ENCODE peak calls at places on chromosomes 2 and 18, in six cellular contexts. One of them, this sample, is unnamed.

GRCh38 chr2:65059071-65059470 is 2.9 kb downstream of the CEP68 start:
- DNase-seq in NCI-H1436 treated with DMSO at 0.1 percent for 48 hours: no peak
- DNase-seq in NCI-H345: no peak
- DNase-seq in neural crest cell: no peak
- DNase-seq in LoVo: no peak
- DNase-seq in NCI-H1092 treated with DMSO at 0.1 percent for 48 hours: no peak
- DNase-seq in this sample: no peak

GRCh38 chr18:62327977-62328376 is 2.9 kb downstream of the TNFRSF11A start:
- DNase-seq in neural crest cell: no peak
- DNase-seq in LoVo: no peak
- DNase-seq in NCI-H345: no peak
- DNase-seq in NCI-H1436 treated with DMSO at 0.1 percent for 48 hours: no peak
- DNase-seq in NCI-H1092 treated with DMSO at 0.1 percent for 48 hours: no peak
- DNase-seq in this sample: no peak

GRCh38 chr2:147934881-147935280 is 85.7 kb downstream of the ORC4 start:
- DNase-seq in NCI-H1092 treated with DMSO at 0.1 percent for 48 hours: no peak
- DNase-seq in NCI-H345: no peak
- DNase-seq in LoVo: no peak
- DNase-seq in neural crest cell: no peak
- DNase-seq in NCI-H1436 treated with DMSO at 0.1 percent for 48 hours: no peak
- DNase-seq in this sample: no peak

GRCh38 chr2:98455494-98455976 is 10.9 kb downstream of the INPP4A start:
- DNase-seq in NCI-H1436 treated with DMSO at 0.1 percent for 48 hours: no peak
- DNase-seq in NCI-H345: no peak
- DNase-seq in NCI-H1092 treated with DMSO at 0.1 percent for 48 hours: no peak
- DNase-seq in LoVo: no peak
- DNase-seq in neural crest cell: no peak
- DNase-seq in this sample: no peak

GRCh38 chr2:218618102-218618860 is 10.6 kb downstream of the PLCD4 start:
- DNase-seq in NCI-H1092 treated with DMSO at 0.1 percent for 48 hours: no peak
- DNase-seq in NCI-H1436 treated with DMSO at 0.1 percent for 48 hours: no peak
- DNase-seq in neural crest cell: no peak
- DNase-seq in NCI-H345: no peak
- DNase-seq in LoVo: no peak
- DNase-seq in this sample: no peak

GRCh38 chr2:393711-394696 is 106.1 kb upstream of the ALKAL2 start:
- DNase-seq in NCI-H1436 treated with DMSO at 0.1 percent for 48 hours: no peak
- DNase-seq in NCI-H345: peak
- DNase-seq in LoVo: peak
- DNase-seq in neural crest cell: peak
- DNase-seq in NCI-H1092 treated with DMSO at 0.1 percent for 48 hours: peak
- DNase-seq in this sample: no peak

GRCh38 chr18:31490387-31490786 is 7.6 kb upstream of the DSG2 start:
- DNase-seq in NCI-H1092 treated with DMSO at 0.1 percent for 48 hours: no peak
- DNase-seq in NCI-H1436 treated with DMSO at 0.1 percent for 48 hours: no peak
- DNase-seq in NCI-H345: no peak
- DNase-seq in LoVo: peak
- DNase-seq in neural crest cell: no peak
- DNase-seq in this sample: no peak

GRCh38 chr2:206423147-206423546 is 20.2 kb upstream of the ADAM23 start:
- DNase-seq in LoVo: no peak
- DNase-seq in NCI-H1436 treated with DMSO at 0.1 percent for 48 hours: no peak
- DNase-seq in neural crest cell: no peak
- DNase-seq in NCI-H345: no peak
- DNase-seq in NCI-H1092 treated with DMSO at 0.1 percent for 48 hours: no peak
- DNase-seq in this sample: no peak

GRCh38 chr2:212227755-212228154 is 310.8 kb downstream of the ERBB4 start:
- DNase-seq in neural crest cell: no peak
- DNase-seq in NCI-H1092 treated with DMSO at 0.1 percent for 48 hours: peak
- DNase-seq in NCI-H345: peak
- DNase-seq in LoVo: peak
- DNase-seq in NCI-H1436 treated with DMSO at 0.1 percent for 48 hours: peak
- DNase-seq in this sample: no peak

GRCh38 chr2:54858021-54858681 is 134.7 kb downstream of the EML6 start:
- DNase-seq in neural crest cell: no peak
- DNase-seq in NCI-H1092 treated with DMSO at 0.1 percent for 48 hours: no peak
- DNase-seq in NCI-H1436 treated with DMSO at 0.1 percent for 48 hours: no peak
- DNase-seq in LoVo: no peak
- DNase-seq in NCI-H345: no peak
- DNase-seq in this sample: no peak

GRCh38 chr2:236932711-236933300 is 152.9 kb upstream of the COPS8 start:
- DNase-seq in NCI-H1092 treated with DMSO at 0.1 percent for 48 hours: no peak
- DNase-seq in NCI-H345: no peak
- DNase-seq in LoVo: no peak
- DNase-seq in NCI-H1436 treated with DMSO at 0.1 percent for 48 hours: no peak
- DNase-seq in neural crest cell: no peak
- DNase-seq in this sample: no peak

GRCh38 chr2:159811232-159811631 is 13.2 kb upstream of the CD302 start:
- DNase-seq in NCI-H345: no peak
- DNase-seq in NCI-H1436 treated with DMSO at 0.1 percent for 48 hours: no peak
- DNase-seq in LoVo: no peak
- DNase-seq in NCI-H1092 treated with DMSO at 0.1 percent for 48 hours: no peak
- DNase-seq in neural crest cell: no peak
- DNase-seq in this sample: no peak

GRCh38 chr2:241724259-241724974 is 10.0 kb upstream of the D2HGDH start:
- DNase-seq in neural crest cell: no peak
- DNase-seq in NCI-H345: no peak
- DNase-seq in NCI-H1436 treated with DMSO at 0.1 percent for 48 hours: no peak
- DNase-seq in NCI-H1092 treated with DMSO at 0.1 percent for 48 hours: no peak
- DNase-seq in LoVo: no peak
- DNase-seq in this sample: no peak

GRCh38 chr2:165114345-165114943 is 89.4 kb downstream of the SCN3A start:
- DNase-seq in NCI-H1436 treated with DMSO at 0.1 percent for 48 hours: no peak
- DNase-seq in neural crest cell: no peak
- DNase-seq in NCI-H345: no peak
- DNase-seq in LoVo: no peak
- DNase-seq in NCI-H1092 treated with DMSO at 0.1 percent for 48 hours: no peak
- DNase-seq in this sample: no peak

GRCh38 chr2:46180189-46180588 is 117.0 kb upstream of the EPAS1 start:
- DNase-seq in NCI-H345: no peak
- DNase-seq in NCI-H1092 treated with DMSO at 0.1 percent for 48 hours: no peak
- DNase-seq in NCI-H1436 treated with DMSO at 0.1 percent for 48 hours: no peak
- DNase-seq in neural crest cell: no peak
- DNase-seq in LoVo: no peak
- DNase-seq in this sample: no peak

GRCh38 chr2:187369471-187369870 is 78.6 kb downstream of the CALCRL start:
- DNase-seq in NCI-H1436 treated with DMSO at 0.1 percent for 48 hours: no peak
- DNase-seq in LoVo: no peak
- DNase-seq in NCI-H1092 treated with DMSO at 0.1 percent for 48 hours: no peak
- DNase-seq in NCI-H345: no peak
- DNase-seq in neural crest cell: no peak
- DNase-seq in this sample: no peak

GRCh38 chr18:24118750-24119577 is 19.9 kb upstream of the CABYR start:
- DNase-seq in NCI-H1092 treated with DMSO at 0.1 percent for 48 hours: peak
- DNase-seq in neural crest cell: peak
- DNase-seq in LoVo: peak
- DNase-seq in NCI-H345: peak
- DNase-seq in NCI-H1436 treated with DMSO at 0.1 percent for 48 hours: peak
- DNase-seq in this sample: peak

GRCh38 chr2:12211326-12212170 is 465.1 kb downstream of the LPIN1 start:
- DNase-seq in NCI-H345: peak
- DNase-seq in NCI-H1092 treated with DMSO at 0.1 percent for 48 hours: peak
- DNase-seq in neural crest cell: no peak
- DNase-seq in LoVo: no peak
- DNase-seq in NCI-H1436 treated with DMSO at 0.1 percent for 48 hours: no peak
- DNase-seq in this sample: no peak

GRCh38 chr18:39318462-39318861 is 1752.9 kb upstream of the CELF4 start:
- DNase-seq in NCI-H345: no peak
- DNase-seq in NCI-H1436 treated with DMSO at 0.1 percent for 48 hours: no peak
- DNase-seq in neural crest cell: no peak
- DNase-seq in NCI-H1092 treated with DMSO at 0.1 percent for 48 hours: no peak
- DNase-seq in LoVo: no peak
- DNase-seq in this sample: peak

GRCh38 chr18:32373995-32374394 is 96.7 kb downstream of the GAREM1 start:
- DNase-seq in neural crest cell: no peak
- DNase-seq in NCI-H1092 treated with DMSO at 0.1 percent for 48 hours: peak
- DNase-seq in NCI-H1436 treated with DMSO at 0.1 percent for 48 hours: peak
- DNase-seq in NCI-H345: peak
- DNase-seq in LoVo: peak
- DNase-seq in this sample: no peak

GRCh38 chr2:228917195-228917594 is 353.9 kb downstream of the PID1 start:
- DNase-seq in NCI-H345: no peak
- DNase-seq in NCI-H1092 treated with DMSO at 0.1 percent for 48 hours: no peak
- DNase-seq in NCI-H1436 treated with DMSO at 0.1 percent for 48 hours: no peak
- DNase-seq in neural crest cell: no peak
- DNase-seq in LoVo: no peak
- DNase-seq in this sample: no peak

GRCh38 chr2:136118819-136119716 is 1.1 kb upstream of the CXCR4 start:
- DNase-seq in NCI-H345: peak
- DNase-seq in NCI-H1092 treated with DMSO at 0.1 percent for 48 hours: peak
- DNase-seq in NCI-H1436 treated with DMSO at 0.1 percent for 48 hours: no peak
- DNase-seq in LoVo: no peak
- DNase-seq in neural crest cell: peak
- DNase-seq in this sample: peak

GRCh38 chr2:153163055-153163454 is 315.5 kb downstream of the RPRM start:
- DNase-seq in NCI-H1092 treated with DMSO at 0.1 percent for 48 hours: peak
- DNase-seq in LoVo: peak
- DNase-seq in NCI-H345: peak
- DNase-seq in NCI-H1436 treated with DMSO at 0.1 percent for 48 hours: no peak
- DNase-seq in neural crest cell: peak
- DNase-seq in this sample: no peak

GRCh38 chr18:24051256-24051947 is 36.8 kb downstream of the TTC39C start:
- DNase-seq in LoVo: peak
- DNase-seq in neural crest cell: no peak
- DNase-seq in NCI-H345: no peak
- DNase-seq in NCI-H1092 treated with DMSO at 0.1 percent for 48 hours: no peak
- DNase-seq in NCI-H1436 treated with DMSO at 0.1 percent for 48 hours: no peak
- DNase-seq in this sample: no peak

GRCh38 chr2:160401895-160402294 is 91.7 kb downstream of the RBMS1 start:
- DNase-seq in neural crest cell: no peak
- DNase-seq in NCI-H1436 treated with DMSO at 0.1 percent for 48 hours: no peak
- DNase-seq in NCI-H345: no peak
- DNase-seq in NCI-H1092 treated with DMSO at 0.1 percent for 48 hours: no peak
- DNase-seq in LoVo: no peak
- DNase-seq in this sample: no peak

GRCh38 chr2:240934701-240935100 is 28.6 kb downstream of the CROCC2 start:
- DNase-seq in neural crest cell: no peak
- DNase-seq in NCI-H1436 treated with DMSO at 0.1 percent for 48 hours: no peak
- DNase-seq in NCI-H1092 treated with DMSO at 0.1 percent for 48 hours: no peak
- DNase-seq in LoVo: no peak
- DNase-seq in NCI-H345: no peak
- DNase-seq in this sample: no peak

GRCh38 chr2:48202863-48203642 is 296.8 kb upstream of the FBXO11 start:
- DNase-seq in LoVo: no peak
- DNase-seq in neural crest cell: no peak
- DNase-seq in NCI-H1092 treated with DMSO at 0.1 percent for 48 hours: no peak
- DNase-seq in NCI-H345: no peak
- DNase-seq in NCI-H1436 treated with DMSO at 0.1 percent for 48 hours: no peak
- DNase-seq in this sample: no peak

GRCh38 chr2:197571622-197572271 is 55.9 kb downstream of the MOB4 start:
- DNase-seq in NCI-H1436 treated with DMSO at 0.1 percent for 48 hours: no peak
- DNase-seq in neural crest cell: no peak
- DNase-seq in NCI-H345: peak
- DNase-seq in LoVo: no peak
- DNase-seq in NCI-H1092 treated with DMSO at 0.1 percent for 48 hours: no peak
- DNase-seq in this sample: no peak

GRCh38 chr2:115880558-115880957 is 1438.1 kb downstream of the DPP10 start:
- DNase-seq in neural crest cell: no peak
- DNase-seq in LoVo: no peak
- DNase-seq in NCI-H1092 treated with DMSO at 0.1 percent for 48 hours: no peak
- DNase-seq in NCI-H345: no peak
- DNase-seq in NCI-H1436 treated with DMSO at 0.1 percent for 48 hours: no peak
- DNase-seq in this sample: no peak

GRCh38 chr2:173355132-173355865 is 627 bp downstream of the CDCA7 start:
- DNase-seq in NCI-H1092 treated with DMSO at 0.1 percent for 48 hours: peak
- DNase-seq in LoVo: peak
- DNase-seq in NCI-H1436 treated with DMSO at 0.1 percent for 48 hours: no peak
- DNase-seq in NCI-H345: peak
- DNase-seq in neural crest cell: peak
- DNase-seq in this sample: no peak

GRCh38 chr18:55220523-55220922 is 261.3 kb upstream of the CCDC68 start:
- DNase-seq in neural crest cell: no peak
- DNase-seq in LoVo: no peak
- DNase-seq in NCI-H1092 treated with DMSO at 0.1 percent for 48 hours: no peak
- DNase-seq in NCI-H345: no peak
- DNase-seq in NCI-H1436 treated with DMSO at 0.1 percent for 48 hours: no peak
- DNase-seq in this sample: no peak

GRCh38 chr2:20599001-20599600 is 51.8 kb downstream of the HS1BP3 start:
- DNase-seq in neural crest cell: no peak
- DNase-seq in NCI-H345: no peak
- DNase-seq in NCI-H1092 treated with DMSO at 0.1 percent for 48 hours: no peak
- DNase-seq in NCI-H1436 treated with DMSO at 0.1 percent for 48 hours: no peak
- DNase-seq in LoVo: no peak
- DNase-seq in this sample: peak

GRCh38 chr2:196314780-196315179 is 143.4 kb upstream of the STK17B start:
- DNase-seq in NCI-H345: no peak
- DNase-seq in NCI-H1092 treated with DMSO at 0.1 percent for 48 hours: no peak
- DNase-seq in neural crest cell: no peak
- DNase-seq in LoVo: peak
- DNase-seq in NCI-H1436 treated with DMSO at 0.1 percent for 48 hours: no peak
- DNase-seq in this sample: no peak

GRCh38 chr2:222623756-222624309 is 32.1 kb downstream of the FARSB start:
- DNase-seq in neural crest cell: no peak
- DNase-seq in LoVo: no peak
- DNase-seq in NCI-H1092 treated with DMSO at 0.1 percent for 48 hours: no peak
- DNase-seq in NCI-H1436 treated with DMSO at 0.1 percent for 48 hours: no peak
- DNase-seq in NCI-H345: no peak
- DNase-seq in this sample: no peak

GRCh38 chr2:224261316-224261715 is 140.6 kb downstream of the FAM124B start:
- DNase-seq in NCI-H345: no peak
- DNase-seq in neural crest cell: no peak
- DNase-seq in NCI-H1092 treated with DMSO at 0.1 percent for 48 hours: no peak
- DNase-seq in NCI-H1436 treated with DMSO at 0.1 percent for 48 hours: no peak
- DNase-seq in LoVo: no peak
- DNase-seq in this sample: no peak

GRCh38 chr2:25294573-25295462 is 46.9 kb downstream of the DNMT3A start:
- DNase-seq in NCI-H1436 treated with DMSO at 0.1 percent for 48 hours: no peak
- DNase-seq in LoVo: no peak
- DNase-seq in NCI-H1092 treated with DMSO at 0.1 percent for 48 hours: peak
- DNase-seq in NCI-H345: peak
- DNase-seq in neural crest cell: no peak
- DNase-seq in this sample: peak

GRCh38 chr2:88627856-88628568 is 748 bp upstream of the EIF2AK3 start:
- DNase-seq in NCI-H1436 treated with DMSO at 0.1 percent for 48 hours: no peak
- DNase-seq in LoVo: peak
- DNase-seq in NCI-H345: peak
- DNase-seq in NCI-H1092 treated with DMSO at 0.1 percent for 48 hours: no peak
- DNase-seq in neural crest cell: peak
- DNase-seq in this sample: no peak

GRCh38 chr2:108169982-108170625 is 69.7 kb upstream of the SULT1C3 start:
- DNase-seq in NCI-H345: peak
- DNase-seq in neural crest cell: no peak
- DNase-seq in NCI-H1092 treated with DMSO at 0.1 percent for 48 hours: peak
- DNase-seq in LoVo: no peak
- DNase-seq in NCI-H1436 treated with DMSO at 0.1 percent for 48 hours: no peak
- DNase-seq in this sample: no peak